ENCODE peak calls at places on chromosome 9, in ten cellular contexts. M is CD4-positive, alpha-beta T cell; H is PC-3; O is mammary epithelial cell; X is tibial nerve; R is fibroblast of the aortic adventitia; F is uterus; L is body of pancreas; Y is astrocyte of the spinal cord; P is AG04449. D is an unnamed sample.

GRCh38 chr9:87886210-87887150 is 3.8 kb downstream of the SPATA31E1 start:
- DNase-seq in F (no peak), X (no peak), Y (no peak), H (no peak), R (no peak), M (no peak), L (no peak), O (no peak), P (no peak), D (no peak)

GRCh38 chr9:78668148-78668825 is 371.4 kb downstream of the PSAT1 start:
- DNase-seq in Y (no peak), L (no peak), R (no peak), M (no peak), X (no peak), F (no peak), P (no peak), H (peak), O (peak), D (no peak)

GRCh38 chr9:129835128-129835859 is at the start of the genes C9orf78 and USP20:
- DNase-seq in H (peak), Y (peak), L (peak), O (peak), F (peak), X (peak), P (peak), M (peak), R (peak), D (peak)

GRCh38 chr9:134630861-134631260 is 10.7 kb upstream of the COL5A1 start:
- DNase-seq in X (no peak), F (peak), R (no peak), H (no peak), L (no peak), M (no peak), O (no peak), P (no peak), Y (no peak), D (no peak)

GRCh38 chr9:122197334-122197872 is 31.4 kb downstream of the LHX6 start:
- DNase-seq in M (no peak), P (no peak), F (no peak), L (no peak), R (no peak), X (no peak), H (no peak), Y (no peak), O (no peak), D (no peak)

GRCh38 chr9:84851935-84852585 is 182.5 kb downstream of the NTRK2 start:
- DNase-seq in P (no peak), O (peak), H (peak), L (peak), Y (peak), M (no peak), F (peak), X (peak), R (peak), D (peak)

GRCh38 chr9:91809581-91810285 is 140.3 kb downstream of the ROR2 start:
- DNase-seq in R (peak), F (no peak), P (no peak), X (no peak), M (no peak), Y (peak), L (no peak), O (peak), H (peak), D (no peak)

GRCh38 chr9:137764981-137765380 is 112.6 kb upstream of the CACNA1B start:
- DNase-seq in L (no peak), P (no peak), Y (no peak), O (no peak), R (no peak), H (no peak), M (no peak), F (no peak), X (no peak), D (no peak)

GRCh38 chr9:72947987-72948465 is 4.8 kb downstream of the ALDH1A1 start:
- DNase-seq in M (no peak), X (no peak), H (no peak), F (no peak), L (peak), P (no peak), Y (no peak), O (no peak), R (no peak), D (no peak)

GRCh38 chr9:107137495-107138202 is 145.4 kb upstream of the RAD23B start:
- DNase-seq in L (peak), O (no peak), Y (peak), R (peak), X (no peak), M (no peak), P (no peak), F (no peak), H (peak), D (no peak)

GRCh38 chr9:13690595-13690994 is 411.1 kb upstream of the MPDZ start:
- DNase-seq in H (peak), L (no peak), P (no peak), O (peak), R (no peak), Y (no peak), X (no peak), F (no peak), M (no peak), D (no peak)

GRCh38 chr9:29750062-29750461 is 2176.8 kb upstream of the C9orf72 start:
- DNase-seq in M (no peak), Y (peak), H (no peak), O (peak), R (peak), F (no peak), P (peak), X (no peak), L (no peak), D (no peak)

GRCh38 chr9:128385493-128386205 is 14.5 kb downstream of the URM1 start:
- DNase-seq in L (no peak), M (no peak), O (no peak), P (no peak), H (no peak), F (no peak), R (no peak), Y (no peak), X (no peak), D (no peak)

GRCh38 chr9:100227636-100228035 is 125.1 kb downstream of the TEX10 start:
- DNase-seq in Y (no peak), R (no peak), M (no peak), P (no peak), O (no peak), X (no peak), H (no peak), F (no peak), L (no peak), D (no peak)

GRCh38 chr9:109796081-109796480 is 16.1 kb downstream of the PALM2AKAP2 start:
- DNase-seq in O (no peak), R (no peak), Y (no peak), P (no peak), X (no peak), L (no peak), F (no peak), M (no peak), H (no peak), D (no peak)

GRCh38 chr9:96176901-96177718 is 124.9 kb downstream of the HSD17B3 start:
- DNase-seq in R (peak), M (no peak), O (no peak), Y (no peak), F (no peak), L (peak), P (no peak), H (no peak), X (no peak), D (no peak)
- TF ChIP-seq CTCF in R (no peak), M (no peak), O (no peak), Y (no peak), F (no peak), L (no peak), P (no peak), H (no peak), X (no peak), D (peak)

DNA sequence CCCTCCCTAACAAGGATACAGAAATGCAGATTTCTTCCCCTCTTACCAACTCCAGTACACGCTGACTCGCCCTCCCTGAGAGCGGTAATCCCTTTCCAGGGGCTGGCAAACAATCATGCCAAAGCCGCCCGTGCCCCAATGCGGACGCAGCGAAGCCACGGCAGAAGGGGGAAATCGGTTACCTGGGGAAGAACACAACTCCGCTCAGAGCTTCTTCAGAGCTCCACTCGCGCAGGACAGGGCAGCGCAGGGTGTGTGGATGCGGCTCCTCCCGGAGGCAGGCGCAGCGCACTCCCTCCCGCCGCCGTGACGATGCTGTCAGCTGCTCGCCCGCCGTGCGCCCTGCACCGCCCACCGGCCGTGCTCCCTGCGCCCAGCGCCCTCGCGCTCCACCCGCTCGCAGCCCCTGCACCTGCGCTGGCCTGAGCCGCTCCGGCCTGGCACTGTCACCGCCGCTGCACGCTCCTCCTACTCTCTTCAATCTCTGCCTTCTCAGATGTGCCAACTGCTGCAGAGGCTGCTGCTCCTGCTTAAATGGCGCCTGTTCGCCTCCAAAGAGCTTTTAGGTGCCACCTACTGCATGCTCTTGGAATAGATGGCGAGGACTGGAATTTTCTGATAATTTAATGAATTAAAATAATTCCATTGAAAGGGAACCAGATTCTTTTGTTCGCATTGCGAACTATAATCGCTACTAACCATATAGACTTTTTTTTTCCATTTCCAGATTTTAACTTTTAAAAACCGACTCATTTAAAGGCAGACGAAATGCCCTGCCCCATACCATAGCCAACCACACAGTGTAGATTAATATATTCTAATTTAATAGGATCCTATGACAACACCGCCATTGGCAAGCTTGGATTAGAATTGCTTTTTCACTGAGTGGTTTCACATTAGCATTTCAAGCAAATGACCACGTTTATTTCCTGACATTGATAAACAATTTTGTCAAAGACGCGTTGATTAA is at the start of gene DIRAS2:
- DNase-seq in P (no peak), X (no peak), Y (peak), R (peak), M (no peak), L (peak), F (peak), H (peak), O (peak), D (peak)
- TF ChIP-seq CTCF in P (peak), X (no peak), Y (peak), R (peak), M (no peak), L (peak), F (peak), H (peak), O (peak), D (peak)

GRCh38 chr9:133579231-133579560 is 30.0 kb downstream of the FAM163B start:
- DNase-seq in R (no peak), X (no peak), Y (no peak), P (no peak), M (no peak), F (no peak), H (no peak), L (no peak), O (no peak), D (no peak)
- TF ChIP-seq CTCF in R (no peak), X (no peak), Y (no peak), P (no peak), M (no peak), F (no peak), H (no peak), L (no peak), O (no peak), D (no peak)

GRCh38 chr9:96419691-96419969 is 1.5 kb upstream of the ZNF367 start:
- DNase-seq in L (no peak), M (no peak), X (no peak), O (no peak), R (no peak), P (no peak), F (no peak), Y (peak), H (no peak), D (no peak)

GRCh38 chr9:96417610-96418073 is 528 bp downstream of the ZNF367 start:
- DNase-seq in L (no peak), X (no peak), P (no peak), R (no peak), O (no peak), F (no peak), H (no peak), M (peak), Y (no peak), D (no peak)

GRCh38 chr9:96418920-96419690 is 935 bp upstream of the ZNF367 start:
- DNase-seq in F (no peak), P (no peak), Y (peak), M (peak), X (peak), L (peak), O (peak), H (peak), R (peak), D (peak)

GRCh38 chr9:96418074-96418919 is at the start of gene ZNF367:
- DNase-seq in Y (peak), H (peak), X (peak), M (peak), P (peak), O (peak), R (peak), L (peak), F (peak), D (peak)

DNA sequence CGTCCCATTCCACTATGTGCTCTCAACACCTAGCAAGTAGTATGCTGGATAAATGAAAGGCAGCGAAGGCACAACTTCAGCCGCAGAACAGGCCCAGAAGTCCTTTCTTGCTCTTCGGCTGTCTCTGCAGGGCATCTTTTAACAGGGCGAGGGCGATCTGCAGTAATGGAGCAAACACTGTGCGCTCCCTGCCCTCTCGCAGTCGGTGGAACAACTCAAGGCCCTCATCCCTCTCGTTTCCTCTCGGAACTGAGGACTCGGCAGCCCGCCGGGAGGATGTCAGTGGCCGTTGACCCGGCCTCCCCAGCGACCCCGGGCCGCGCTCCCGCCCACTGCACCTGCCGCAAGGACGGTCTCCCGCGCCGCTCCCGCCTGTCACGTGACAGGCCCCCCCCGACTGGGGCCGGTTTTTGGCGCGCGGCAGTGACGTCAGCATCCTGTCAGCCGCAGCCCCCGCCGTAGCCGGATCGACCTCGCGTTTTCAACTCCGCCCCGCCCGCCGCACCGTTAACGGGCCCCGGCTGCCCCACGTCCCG is 1.1 kb downstream of the ZNF367 start:
- DNase-seq in H (peak), O (peak), L (peak), Y (peak), R (peak), P (no peak), X (peak), F (peak), M (peak), D (peak)
- TF ChIP-seq CTCF in H (no peak), O (no peak), L (no peak), Y (no peak), R (peak), P (no peak), X (no peak), F (peak), M (no peak), D (peak)

GRCh38 chr9:16575878-16576245 is 294.6 kb downstream of the BNC2 start:
- DNase-seq in Y (no peak), P (no peak), L (no peak), M (no peak), O (no peak), H (no peak), R (peak), F (no peak), X (no peak), D (no peak)
- TF ChIP-seq CTCF in Y (no peak), P (no peak), L (no peak), M (no peak), O (no peak), H (no peak), R (no peak), F (no peak), X (no peak), D (no peak)

GRCh38 chr9:37787059-37787458 is 2.2 kb upstream of the EXOSC3 start:
- DNase-seq in M (no peak), O (no peak), H (no peak), Y (no peak), P (no peak), X (no peak), R (no peak), L (no peak), F (no peak), D (no peak)
- TF ChIP-seq CTCF in M (no peak), O (no peak), H (no peak), Y (no peak), P (no peak), X (no peak), R (no peak), L (no peak), F (no peak), D (no peak)

DNA sequence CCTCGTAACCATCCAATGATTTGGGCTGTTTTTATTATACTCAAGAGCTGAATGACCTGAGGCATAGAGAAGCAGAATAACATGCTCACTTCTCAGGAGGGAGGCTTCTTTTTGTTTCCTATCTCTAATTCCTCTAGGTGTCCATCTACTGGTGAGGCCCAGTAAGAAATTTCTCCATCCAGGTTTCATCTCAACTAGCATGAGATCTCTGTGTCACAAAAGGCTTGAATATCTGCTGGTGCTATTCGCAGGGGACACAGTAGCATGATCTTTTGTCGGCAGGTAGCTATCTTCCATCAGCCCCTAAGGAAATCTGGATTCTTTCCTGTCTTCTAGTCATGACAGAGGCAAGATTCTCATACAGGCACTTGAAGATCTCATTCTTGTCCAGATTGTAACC is 8.9 kb downstream of the IFNE start:
- DNase-seq in P (no peak), X (no peak), H (no peak), Y (no peak), R (no peak), M (no peak), L (no peak), F (no peak), O (no peak), D (no peak)
- TF ChIP-seq CTCF in P (no peak), X (no peak), H (peak), Y (peak), R (peak), M (no peak), L (no peak), F (no peak), O (no peak), D (peak)

GRCh38 chr9:34985311-34985899 is 4.1 kb upstream of the DNAJB5 start:
- DNase-seq in H (peak), M (peak), L (peak), X (peak), R (peak), O (peak), P (no peak), Y (peak), F (peak), D (no peak)
- TF ChIP-seq CTCF in H (peak), M (peak), L (peak), X (peak), R (peak), O (peak), P (peak), Y (peak), F (peak), D (peak)

DNA sequence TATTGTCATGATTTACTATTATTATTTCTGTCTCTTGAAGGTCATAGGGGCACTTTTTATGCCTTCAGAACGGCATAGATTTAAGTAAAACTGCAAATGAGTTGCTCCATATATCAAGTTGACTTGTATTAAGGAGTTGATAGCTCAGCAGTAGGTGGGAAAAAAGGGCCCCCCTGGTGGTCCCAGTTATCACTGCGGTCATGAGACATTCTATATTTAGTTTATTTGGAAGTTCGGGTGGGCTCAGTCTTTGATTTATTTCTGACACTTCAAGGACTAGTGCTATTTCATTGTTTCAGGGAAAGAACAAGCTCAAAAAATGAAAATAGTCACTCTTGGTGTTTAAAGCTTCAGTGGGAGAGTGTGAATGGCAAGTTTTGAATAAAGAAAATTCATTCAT is 159.3 kb downstream of the SLC24A2 start:
- DNase-seq in R (no peak), X (no peak), P (no peak), Y (no peak), M (no peak), O (no peak), F (no peak), H (no peak), L (no peak), D (no peak)
- TF ChIP-seq CTCF in R (no peak), X (no peak), P (no peak), Y (no peak), M (no peak), O (no peak), F (no peak), H (no peak), L (no peak), D (no peak)

DNA sequence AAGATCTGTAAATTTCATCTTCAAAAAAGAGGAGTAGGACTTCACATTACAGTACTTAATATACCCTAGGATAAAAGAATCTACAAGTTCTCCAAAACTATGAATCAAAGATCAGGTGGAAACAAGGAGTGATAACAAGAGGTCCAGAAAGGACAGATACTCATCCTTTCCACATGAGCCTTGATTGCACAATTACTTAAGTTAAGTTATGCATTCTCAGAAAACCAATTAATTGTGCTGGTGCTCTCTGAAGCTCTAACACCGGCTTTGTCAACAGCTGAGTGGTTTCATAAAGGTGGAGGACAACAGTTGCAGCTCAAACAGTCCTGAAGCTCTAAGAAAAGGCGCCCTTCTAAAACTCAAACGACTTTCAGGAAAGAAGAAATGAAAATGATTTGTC is 251.9 kb downstream of the BNC2 start:
- DNase-seq in L (no peak), X (no peak), R (no peak), Y (no peak), H (no peak), M (no peak), O (no peak), P (no peak), F (no peak), D (no peak)
- TF ChIP-seq CTCF in L (no peak), X (no peak), R (no peak), Y (no peak), H (no peak), M (no peak), O (no peak), P (no peak), F (no peak), D (no peak)